ENCODE peak calls at places on chromosomes 5 and 9, in ten cellular contexts. I is H1, G is neural crest cell, O is heart right ventricle, Y is natural killer cell, J is cardiac muscle cell, R is AG10803, W is lung, L is osteocyte, K is fibroblast of lung. T is an unnamed sample.

GRCh38 chr5:116759860-116760644 is 185.4 kb upstream of the SEMA6A start:
- DNase-seq in I (no peak), G (no peak), O (no peak), Y (no peak), J (no peak), R (no peak), W (no peak), L (no peak), K (peak), T (peak)

GRCh38 chr5:56620903-56621680 is 194.3 kb upstream of the MAP3K1 start:
- DNase-seq in I (no peak), G (no peak), O (no peak), Y (no peak), J (no peak), R (peak), W (no peak), L (no peak), K (peak), T (no peak)

GRCh38 chr5:45521067-45521466 is 175.1 kb downstream of the HCN1 start:
- DNase-seq in I (peak), G (peak), O (peak), Y (no peak), J (peak), R (peak), W (no peak), L (no peak), K (no peak), T (peak)

GRCh38 chr5:111135946-111136345 is 43.8 kb downstream of the WDR36 start:
- DNase-seq in I (no peak), G (no peak), O (no peak), Y (no peak), J (no peak), R (peak), W (no peak), L (no peak), K (peak), T (peak)

GRCh38 chr9:21817176-21817575 is 14.7 kb downstream of the MTAP start:
- DNase-seq in I (no peak), G (no peak), O (no peak), Y (no peak), J (no peak), R (peak), W (no peak), L (no peak), K (peak), T (no peak)

GRCh38 chr5:104904561-104904960 is 1342.0 kb upstream of the NUDT12 start:
- DNase-seq in I (no peak), G (no peak), O (no peak), Y (no peak), J (no peak), R (no peak), W (no peak), L (no peak), K (no peak), T (no peak)

GRCh38 chr9:27726244-27727141 is 153.2 kb upstream of the C9orf72 start:
- DNase-seq in I (peak), G (peak), O (peak), Y (no peak), J (peak), R (peak), W (peak), L (no peak), K (peak), T (peak)

GRCh38 chr9:2623046-2623865 is 1.7 kb downstream of the VLDLR start:
- DNase-seq in I (no peak), G (peak), O (peak), Y (peak), J (peak), R (peak), W (peak), L (no peak), K (peak), T (peak)

GRCh38 chr5:1413611-1414241 is 31.5 kb downstream of the SLC6A3 start:
- DNase-seq in I (no peak), G (no peak), O (no peak), Y (no peak), J (no peak), R (no peak), W (no peak), L (no peak), K (no peak), T (no peak)

GRCh38 chr5:104903941-104904340 is 1341.4 kb upstream of the NUDT12 start:
- DNase-seq in I (no peak), G (no peak), O (no peak), Y (no peak), J (no peak), R (no peak), W (no peak), L (no peak), K (no peak), T (no peak)

GRCh38 chr5:14268738-14269137 is 125.6 kb downstream of the TRIO start:
- DNase-seq in I (no peak), G (no peak), O (peak), Y (no peak), J (no peak), R (peak), W (no peak), L (no peak), K (peak), T (no peak)

GRCh38 chr9:113381909-113382411 is 5.2 kb upstream of the HDHD3 start:
- DNase-seq in I (no peak), G (no peak), O (no peak), Y (no peak), J (no peak), R (no peak), W (peak), L (no peak), K (no peak), T (no peak)

GRCh38 chr9:27412963-27413362 is 111.1 kb upstream of the IFNK start:
- DNase-seq in I (no peak), G (no peak), O (peak), Y (no peak), J (no peak), R (no peak), W (no peak), L (no peak), K (no peak), T (no peak)

GRCh38 chr5:99076600-99077253 is 147.9 kb upstream of the CHD1 start:
- DNase-seq in I (no peak), G (no peak), O (no peak), Y (no peak), J (no peak), R (no peak), W (no peak), L (no peak), K (no peak), T (no peak)

GRCh38 chr5:147226512-147226911 is 8.3 kb upstream of the STK32A start:
- DNase-seq in I (no peak), G (no peak), O (no peak), Y (no peak), J (no peak), R (no peak), W (no peak), L (no peak), K (no peak), T (no peak)

GRCh38 chr9:99051353-99051752 is 53.6 kb upstream of the TGFBR1 start:
- DNase-seq in I (no peak), G (no peak), O (no peak), Y (no peak), J (peak), R (no peak), W (no peak), L (no peak), K (no peak), T (no peak)

GRCh38 chr5:113093561-113093960 is 117.0 kb downstream of the DCP2 start:
- DNase-seq in I (no peak), G (no peak), O (no peak), Y (no peak), J (no peak), R (no peak), W (no peak), L (no peak), K (no peak), T (no peak)

GRCh38 chr9:75039804-75040203 is 11.7 kb upstream of the CARNMT1 start:
- DNase-seq in I (no peak), G (no peak), O (no peak), Y (no peak), J (no peak), R (no peak), W (no peak), L (no peak), K (no peak), T (no peak)

GRCh38 chr9:124377551-124377950 is 37.7 kb downstream of the PSMB7 start:
- DNase-seq in I (no peak), G (no peak), O (no peak), Y (no peak), J (no peak), R (no peak), W (no peak), L (no peak), K (no peak), T (no peak)

GRCh38 chr9:124342946-124343485 is 72.2 kb downstream of the PSMB7 start:
- DNase-seq in I (no peak), G (peak), O (peak), Y (no peak), J (no peak), R (peak), W (peak), L (peak), K (peak), T (peak)

GRCh38 chr5:129372025-129372424 is 88.1 kb upstream of the ADAMTS19 start:
- DNase-seq in I (no peak), G (no peak), O (no peak), Y (no peak), J (no peak), R (no peak), W (no peak), L (no peak), K (no peak), T (no peak)

GRCh38 chr5:1431021-1431811 is 14.0 kb downstream of the SLC6A3 start:
- DNase-seq in I (no peak), G (no peak), O (no peak), Y (no peak), J (no peak), R (no peak), W (no peak), L (no peak), K (no peak), T (no peak)

GRCh38 chr9:92035687-92036410 is 79.4 kb downstream of the SPTLC1 start:
- DNase-seq in I (no peak), G (no peak), O (peak), Y (no peak), J (no peak), R (peak), W (no peak), L (peak), K (no peak), T (no peak)

GRCh38 chr5:150057996-150058395 is 28.4 kb downstream of the CSF1R start:
- DNase-seq in I (no peak), G (no peak), O (no peak), Y (no peak), J (no peak), R (peak), W (no peak), L (no peak), K (no peak), T (no peak)

GRCh38 chr5:11072556-11072955 is 311.5 kb upstream of the DAP start:
- DNase-seq in I (no peak), G (no peak), O (no peak), Y (no peak), J (no peak), R (no peak), W (no peak), L (no peak), K (no peak), T (no peak)

GRCh38 chr9:38442473-38443096 is 18.3 kb upstream of the IGFBPL1 start:
- DNase-seq in I (no peak), G (no peak), O (no peak), Y (no peak), J (no peak), R (no peak), W (no peak), L (no peak), K (no peak), T (no peak)

GRCh38 chr9:125538092-125538473 is 168.9 kb downstream of the MAPKAP1 start:
- DNase-seq in I (no peak), G (no peak), O (peak), Y (no peak), J (no peak), R (peak), W (peak), L (no peak), K (peak), T (no peak)

GRCh38 chr9:70428781-70429180 is 14.3 kb upstream of the KLF9 start:
- DNase-seq in I (no peak), G (no peak), O (no peak), Y (no peak), J (no peak), R (peak), W (no peak), L (no peak), K (peak), T (no peak)

GRCh38 chr9:18748106-18748719 is 274.3 kb downstream of the ADAMTSL1 start:
- DNase-seq in I (no peak), G (no peak), O (no peak), Y (no peak), J (no peak), R (peak), W (no peak), L (no peak), K (peak), T (no peak)

GRCh38 chr9:929719-930118 is 46.7 kb upstream of the DMRT3 start:
- DNase-seq in I (no peak), G (no peak), O (no peak), Y (no peak), J (no peak), R (no peak), W (no peak), L (no peak), K (no peak), T (no peak)

GRCh38 chr5:32299059-32299677 is 13.6 kb downstream of the MTMR12 start:
- DNase-seq in I (no peak), G (no peak), O (no peak), Y (no peak), J (no peak), R (no peak), W (no peak), L (no peak), K (no peak), T (no peak)

GRCh38 chr9:23123048-23123632 is 676.5 kb downstream of the DMRTA1 start:
- DNase-seq in I (peak), G (peak), O (no peak), Y (no peak), J (peak), R (peak), W (no peak), L (no peak), K (peak), T (peak)

GRCh38 chr9:124125590-124126047 is 114.1 kb downstream of the LHX2 start:
- DNase-seq in I (no peak), G (peak), O (no peak), Y (no peak), J (peak), R (no peak), W (no peak), L (no peak), K (no peak), T (no peak)

GRCh38 chr5:38079625-38080402 is 178.5 kb upstream of the EGFLAM start:
- DNase-seq in I (no peak), G (no peak), O (no peak), Y (no peak), J (no peak), R (no peak), W (no peak), L (no peak), K (no peak), T (no peak)

GRCh38 chr5:112865128-112865527 is 4.0 kb downstream of the SRP19 start:
- DNase-seq in I (no peak), G (no peak), O (no peak), Y (no peak), J (no peak), R (no peak), W (no peak), L (no peak), K (no peak), T (no peak)

GRCh38 chr9:137314561-137315560 is 12.8 kb upstream of the NRARP start:
- DNase-seq in I (no peak), G (no peak), O (no peak), Y (no peak), J (no peak), R (no peak), W (no peak), L (no peak), K (no peak), T (no peak)

GRCh38 chr9:112041199-112041535 is 133.9 kb downstream of the SUSD1 start:
- DNase-seq in I (no peak), G (no peak), O (no peak), Y (no peak), J (no peak), R (no peak), W (no peak), L (no peak), K (no peak), T (no peak)

GRCh38 chr5:142716963-142717362 is 31.1 kb upstream of the FGF1 start:
- DNase-seq in I (no peak), G (peak), O (peak), Y (no peak), J (peak), R (peak), W (peak), L (no peak), K (peak), T (peak)

GRCh38 chr5:139814704-139815280 is 19.2 kb downstream of the PSD2 start:
- DNase-seq in I (no peak), G (no peak), O (no peak), Y (no peak), J (no peak), R (no peak), W (no peak), L (no peak), K (no peak), T (no peak)

GRCh38 chr9:128124873-128125574 is 2.5 kb downstream of the PTGES2 start:
- DNase-seq in I (peak), G (peak), O (peak), Y (no peak), J (peak), R (peak), W (no peak), L (no peak), K (peak), T (peak)

DNA sequence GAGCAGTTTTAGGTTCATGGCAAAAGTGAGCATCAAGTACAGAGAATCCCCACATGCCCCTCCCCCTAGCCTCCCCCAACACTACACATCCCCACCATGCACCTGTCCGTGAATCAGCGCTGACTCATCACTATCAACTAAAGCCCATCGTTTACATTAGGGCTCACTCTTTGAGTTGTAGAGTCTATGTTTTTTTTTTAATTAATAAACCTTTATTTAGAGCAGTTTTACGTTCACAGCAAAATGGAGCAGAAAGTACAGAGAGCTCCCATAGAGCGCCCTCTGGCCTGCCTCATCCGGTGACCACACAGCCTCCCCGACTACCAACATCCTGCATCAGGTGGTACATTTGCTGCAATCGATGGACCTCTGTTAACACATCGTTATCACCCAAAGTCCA is 47.9 kb upstream of the UNC5A start:
- DNase-seq in I (no peak), G (no peak), O (no peak), Y (no peak), J (no peak), R (no peak), W (no peak), L (peak), K (no peak), T (no peak)
- TF ChIP-seq CTCF in I (peak), G (no peak), O (no peak), Y (no peak), J (no peak), R (no peak), W (no peak), L (no peak), K (no peak), T (no peak)

GRCh38 chr5:173453167-173453566 is 125.0 kb upstream of the STC2 start:
- DNase-seq in I (no peak), G (no peak), O (no peak), Y (no peak), J (no peak), R (no peak), W (no peak), L (no peak), K (no peak), T (no peak)

GRCh38 chr5:173452506-173452905 is 124.3 kb upstream of the STC2 start:
- DNase-seq in I (no peak), G (no peak), O (no peak), Y (no peak), J (no peak), R (peak), W (no peak), L (no peak), K (no peak), T (no peak)

GRCh38 chr5:173451651-173452050 is 123.4 kb upstream of the STC2 start:
- DNase-seq in I (no peak), G (no peak), O (no peak), Y (no peak), J (no peak), R (peak), W (no peak), L (no peak), K (no peak), T (no peak)

GRCh38 chr5:173452098-173452497 is 123.9 kb upstream of the STC2 start:
- DNase-seq in I (no peak), G (no peak), O (peak), Y (no peak), J (peak), R (peak), W (peak), L (no peak), K (peak), T (no peak)

GRCh38 chr5:173451031-173451430 is 122.8 kb upstream of the STC2 start:
- DNase-seq in I (peak), G (no peak), O (no peak), Y (no peak), J (no peak), R (no peak), W (no peak), L (no peak), K (no peak), T (peak)
- TF ChIP-seq CTCF in I (peak), G (peak), O (peak), Y (no peak), J (peak), R (peak), W (no peak), L (peak), K (peak), T (peak)

DNA sequence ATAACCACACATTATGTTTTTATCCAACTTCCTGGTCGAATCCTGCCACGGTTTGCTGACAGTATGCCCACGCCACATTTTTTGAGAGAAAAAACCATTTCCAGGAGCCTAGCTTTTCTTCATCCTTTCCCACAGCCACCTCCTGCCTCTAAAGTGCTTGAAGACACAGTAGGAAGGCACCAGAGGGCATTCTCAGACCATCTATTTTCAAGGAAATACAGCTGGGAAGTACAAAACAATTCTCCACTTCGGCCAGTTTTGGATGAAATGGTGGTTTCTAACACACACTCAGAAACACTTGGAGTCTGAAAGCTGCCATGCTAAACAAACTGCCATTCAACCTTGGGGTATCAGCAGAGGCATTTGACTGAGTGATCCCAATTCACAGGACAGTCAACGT is 86.3 kb upstream of the RPS23 start:
- DNase-seq in I (no peak), G (no peak), O (peak), Y (no peak), J (peak), R (peak), W (no peak), L (no peak), K (peak), T (peak)
- TF ChIP-seq CTCF in I (peak), G (peak), O (peak), Y (no peak), J (peak), R (peak), W (peak), L (peak), K (peak), T (peak)

GRCh38 chr9:93427655-93428379 is 23.7 kb upstream of the FAM120A start:
- DNase-seq in I (no peak), G (no peak), O (no peak), Y (no peak), J (no peak), R (no peak), W (no peak), L (no peak), K (no peak), T (no peak)
- TF ChIP-seq CTCF in I (peak), G (no peak), O (peak), Y (no peak), J (peak), R (no peak), W (no peak), L (no peak), K (no peak), T (peak)

DNA sequence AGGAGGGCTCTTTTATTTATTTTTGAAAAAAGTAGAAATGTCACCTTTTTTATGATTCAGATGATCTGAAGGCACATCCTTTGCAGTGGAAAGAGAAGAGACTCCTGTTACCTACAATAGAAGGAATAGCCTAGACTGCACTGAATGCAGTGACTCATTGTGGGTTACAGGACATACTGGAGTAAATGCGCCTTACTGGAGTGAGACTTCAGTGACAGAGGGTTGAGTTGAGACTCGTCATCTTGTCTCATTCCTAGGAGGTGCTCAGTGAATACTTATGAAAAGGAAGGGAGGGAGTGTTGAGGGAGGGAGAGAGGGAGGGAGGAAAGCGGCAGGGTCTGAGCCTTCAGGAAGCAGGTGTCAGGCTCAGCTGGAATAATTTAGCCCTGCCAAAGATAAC is 25.2 kb downstream of the ANKRA2 start:
- DNase-seq in I (no peak), G (no peak), O (no peak), Y (no peak), J (no peak), R (peak), W (no peak), L (no peak), K (peak), T (no peak)
- TF ChIP-seq CTCF in I (no peak), G (no peak), O (no peak), Y (no peak), J (no peak), R (no peak), W (no peak), L (no peak), K (no peak), T (no peak)